ENCODE peak calls at places on chromosome 22, in four cellular contexts. E is left lung, C is HCT116, N is tibial artery. B is an unnamed sample.

GRCh38 chr22:44158766-44159165 is 22.0 kb upstream of the PARVG start:
- DNase-seq in C (no peak), E (no peak), N (no peak), B (no peak)

GRCh38 chr22:28142361-28142801 is 223.3 kb upstream of the PITPNB start:
- DNase-seq in N (no peak), C (no peak), E (no peak), B (no peak)

GRCh38 chr22:19576460-19577421 is 52.5 kb upstream of the CLDN5 start:
- DNase-seq in N (no peak), C (no peak), E (no peak), B (no peak)

GRCh38 chr22:27133951-27134664 is 476.7 kb downstream of the MIAT start:
- DNase-seq in C (no peak), E (no peak), N (peak), B (no peak)

GRCh38 chr22:18042685-18043084 is 18.3 kb upstream of the MICAL3 start:
- DNase-seq in N (no peak), E (no peak), C (no peak), B (no peak)

GRCh38 chr22:19998991-19999820 is 17.4 kb downstream of the ARVCF start:
- DNase-seq in E (peak), C (no peak), N (no peak), B (no peak)

GRCh38 chr22:22064580-22064979 is 82.0 kb upstream of the TOP3B start:
- DNase-seq in C (no peak), N (no peak), E (no peak), B (no peak)

GRCh38 chr22:41542224-41542623 is 2.0 kb downstream of the POLR3H start:
- DNase-seq in N (no peak), E (no peak), C (no peak), B (no peak)

GRCh38 chr22:40414306-40414705 is 43.9 kb downstream of the SGSM3 start:
- DNase-seq in E (no peak), C (no peak), N (no peak), B (no peak)

GRCh38 chr22:27591060-27591459 is 210.5 kb downstream of the MN1 start:
- DNase-seq in E (no peak), N (no peak), C (no peak), B (no peak)

GRCh38 chr22:31678748-31679147 is 16.7 kb upstream of the PISD start:
- DNase-seq in C (no peak), N (no peak), E (no peak), B (no peak)

GRCh38 chr22:21100149-21101032 is 54.6 kb downstream of the LRRC74B start:
- DNase-seq in N (no peak), C (no peak), E (no peak), B (no peak)

GRCh38 chr22:42692239-42693054 is 28.2 kb downstream of the A4GALT start:
- DNase-seq in E (no peak), N (no peak), C (no peak), B (no peak)
- TF ChIP-seq CTCF in E (no peak), N (no peak), C (no peak), B (no peak)

DNA sequence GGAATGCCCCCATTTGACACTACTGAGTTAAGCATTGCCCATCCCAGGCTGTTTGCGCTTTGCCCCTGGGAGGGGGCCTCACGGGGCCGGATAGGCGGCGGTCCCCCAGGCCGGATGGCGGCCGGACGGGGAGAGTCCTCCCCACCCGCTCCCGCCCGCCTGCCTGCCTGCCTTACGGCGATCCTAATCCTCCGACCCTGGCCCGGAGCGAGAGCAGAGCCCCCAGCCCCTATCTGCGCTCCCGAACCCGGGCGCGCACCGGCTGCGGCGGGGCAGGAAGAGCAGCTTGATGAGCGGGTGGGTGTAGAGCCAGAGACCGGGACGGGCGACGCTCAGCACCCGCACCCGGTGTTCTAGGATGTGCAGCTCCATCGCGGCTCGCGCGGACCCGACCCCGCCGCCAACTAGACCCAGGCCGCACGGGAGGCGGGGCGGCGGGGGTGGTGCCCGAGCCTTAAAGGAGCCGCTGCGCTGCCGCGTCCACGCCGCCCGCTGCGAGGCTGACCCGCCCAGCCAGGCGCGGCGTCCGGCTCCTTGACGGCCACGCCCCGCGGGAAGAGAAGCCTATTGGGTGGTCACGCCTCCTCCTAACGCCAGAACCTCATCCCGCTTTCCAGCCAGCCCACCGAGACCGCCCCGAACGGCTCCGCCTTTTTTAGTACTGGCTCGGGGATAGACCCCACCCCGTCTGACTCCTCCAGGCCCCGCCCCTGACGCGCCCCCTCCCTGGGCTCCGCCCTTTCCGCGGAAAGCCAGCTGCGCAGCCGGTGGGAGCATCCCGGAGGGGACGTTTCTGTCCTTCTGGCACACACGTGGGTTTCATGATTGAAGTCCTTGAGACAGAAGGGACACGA is at the start of gene CASTOR1:
- DNase-seq in E (peak), N (peak), C (peak), B (peak)
- H3K27ac ChIP-seq in E (peak), N (peak), C (peak), B (peak)

DNA sequence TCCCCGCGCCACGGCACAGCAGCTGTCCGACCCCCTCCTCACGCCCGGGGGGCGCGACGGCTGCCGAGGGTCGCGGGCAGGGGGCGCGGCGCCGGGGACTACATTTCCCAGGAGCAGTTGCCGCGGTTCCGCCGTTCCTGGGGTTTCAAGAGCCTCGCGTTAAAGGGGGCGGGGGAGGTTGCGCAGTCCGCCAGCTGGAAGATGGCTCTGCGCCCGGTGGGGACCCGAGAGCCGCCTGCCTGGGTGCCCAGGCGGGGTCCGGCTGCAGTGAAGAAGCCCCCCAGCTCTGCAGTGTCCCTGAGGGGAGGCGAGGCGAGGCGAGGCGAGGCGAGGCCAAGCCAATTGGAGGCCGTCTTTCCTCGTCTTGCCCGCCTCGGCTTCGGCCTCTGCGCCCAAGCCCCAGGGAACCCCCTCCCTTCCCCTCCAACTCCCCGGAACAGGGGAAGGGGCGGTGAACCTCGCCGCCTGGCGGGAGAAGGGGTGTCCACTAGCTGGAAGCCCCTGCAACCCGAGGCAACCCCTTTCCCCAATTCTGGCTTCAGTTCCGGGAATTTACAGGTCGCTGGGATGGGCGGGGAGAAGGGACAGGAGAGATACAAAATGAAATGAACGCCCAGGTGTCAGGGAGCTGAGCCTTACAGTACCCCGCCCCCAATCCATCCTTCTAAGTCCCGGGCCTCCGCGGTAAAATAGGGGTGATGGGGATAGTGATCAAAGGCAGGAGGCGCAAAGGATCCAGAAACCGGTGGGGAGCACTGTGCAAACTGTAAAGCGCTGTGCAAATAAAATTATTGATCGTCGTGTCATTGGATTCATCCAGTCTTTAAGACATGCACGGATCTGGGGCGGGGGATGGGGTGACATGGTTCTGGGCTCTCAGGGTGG is 5.2 kb upstream of the GCAT start:
- DNase-seq in C (no peak), E (peak), N (peak), B (no peak)
- TF ChIP-seq CTCF in C (no peak), E (no peak), N (no peak), B (no peak)

GRCh38 chr22:42933783-42934144 is 76.7 kb upstream of the ARFGAP3 start:
- DNase-seq in N (no peak), C (no peak), E (no peak), B (no peak)
- H3K27ac ChIP-seq in N (peak), C (no peak), E (peak), B (peak)

DNA sequence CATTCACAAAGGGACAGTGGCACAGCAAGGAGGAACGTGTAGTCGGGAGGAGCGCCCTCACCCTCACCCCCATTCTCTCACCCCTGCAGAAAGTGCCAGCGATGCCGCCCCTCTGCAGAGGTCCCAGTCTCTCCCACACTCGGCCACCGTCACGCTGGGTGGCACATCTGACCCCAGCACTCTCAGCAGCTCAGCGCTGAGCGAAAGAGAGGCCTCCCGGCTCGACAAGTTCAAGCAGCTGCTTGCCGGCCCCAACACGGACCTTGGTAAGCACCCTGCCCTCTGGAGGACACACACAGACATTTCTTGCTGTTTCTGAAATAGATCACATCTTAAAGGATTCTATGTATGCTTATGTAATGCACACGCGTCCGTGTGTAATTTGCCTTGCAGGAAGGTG is 34.9 kb downstream of the TBC1D22A start:
- DNase-seq in C (no peak), N (no peak), E (peak), B (peak)
- TF ChIP-seq CTCF in C (peak), N (no peak), E (no peak), B (no peak)